ENCODE peak calls at places on chromosome 20, in four cellular contexts. Z, U, P and T are unnamed samples.

GRCh38 chr20:23492292-23492691 is 1.4 kb downstream of the CST8 start:
- ATAC-seq in P (no peak), Z (peak), U (peak), T (no peak)

GRCh38 chr20:18197382-18198070 is 59.9 kb downstream of the KAT14 start:
- ATAC-seq in P (no peak), U (no peak), Z (no peak), T (no peak)

GRCh38 chr20:60038400-60038799 is 80.2 kb downstream of the CDH26 start:
- ATAC-seq in Z (no peak), U (peak), P (no peak), T (no peak)

GRCh38 chr20:59622496-59622895 is 18.2 kb downstream of the PHACTR3 start:
- ATAC-seq in Z (no peak), P (no peak), U (no peak), T (no peak)

GRCh38 chr20:24808616-24809015 is 140.5 kb upstream of the CST7 start:
- ATAC-seq in Z (no peak), U (no peak), P (no peak), T (no peak)

GRCh38 chr20:51480507-51481270 is 61.8 kb downstream of the NFATC2 start:
- ATAC-seq in Z (no peak), U (no peak), P (no peak), T (no peak)

GRCh38 chr20:19683168-19683567 is 74.9 kb upstream of the RIN2 start:
- ATAC-seq in P (no peak), Z (no peak), U (no peak), T (no peak)

GRCh38 chr20:50438986-50439407 is 71.2 kb upstream of the PTPN1 start:
- ATAC-seq in U (peak), P (no peak), Z (no peak), T (no peak)

GRCh38 chr20:24050119-24050518 is 61.5 kb upstream of the GGTLC1 start:
- ATAC-seq in Z (no peak), P (no peak), U (no peak), T (no peak)

GRCh38 chr20:59020938-59021551 is 1.8 kb downstream of the TUBB1 start:
- ATAC-seq in U (no peak), P (peak), Z (no peak), T (no peak)

GRCh38 chr20:9146649-9147048 is 77.8 kb downstream of the PLCB4 start:
- ATAC-seq in U (no peak), Z (no peak), P (no peak), T (no peak)

GRCh38 chr20:55116598-55116997 is 641.2 kb downstream of the DOK5 start:
- ATAC-seq in Z (no peak), U (no peak), P (no peak), T (no peak)

GRCh38 chr20:48107560-48107959 is 322.3 kb upstream of the SULF2 start:
- ATAC-seq in Z (no peak), U (no peak), P (no peak), T (no peak)

GRCh38 chr20:24357169-24357568 is 112.3 kb upstream of the SYNDIG1 start:
- ATAC-seq in Z (no peak), U (no peak), P (no peak), T (no peak)

GRCh38 chr20:46959081-46959692 is 64.5 kb downstream of the EYA2 start:
- ATAC-seq in Z (no peak), P (no peak), U (peak), T (no peak)

GRCh38 chr20:856361-856775 is 22.9 kb downstream of the FAM110A start:
- ATAC-seq in U (peak), P (no peak), Z (no peak), T (no peak)

GRCh38 chr20:39861381-39861780 is 827.7 kb downstream of the MAFB start:
- ATAC-seq in P (no peak), U (no peak), Z (no peak), T (no peak)

GRCh38 chr20:49297605-49298530 is 20.0 kb upstream of the ZNFX1 start:
- ATAC-seq in P (peak), Z (peak), U (no peak), T (no peak)

GRCh38 chr20:7859371-7859802 is 80.9 kb downstream of the HAO1 start:
- ATAC-seq in U (peak), Z (no peak), P (no peak), T (no peak)

GRCh38 chr20:10578607-10579006 is 95.2 kb downstream of the JAG1 start:
- ATAC-seq in Z (no peak), P (no peak), U (no peak), T (no peak)

GRCh38 chr20:43119720-43120119 is 70.0 kb downstream of the PTPRT start:
- ATAC-seq in P (no peak), U (no peak), Z (no peak), T (no peak)

GRCh38 chr20:49179368-49180277 is 8.5 kb downstream of the STAU1 start:
- ATAC-seq in U (peak), P (no peak), Z (no peak), T (no peak)

GRCh38 chr20:48332555-48332954 is 495.2 kb downstream of the PREX1 start:
- ATAC-seq in Z (no peak), U (no peak), P (no peak), T (no peak)

GRCh38 chr20:480044-480443 is 17.7 kb upstream of the TBC1D20 start:
- ATAC-seq in U (no peak), P (no peak), Z (no peak), T (no peak)

GRCh38 chr20:24987244-24987643 is 5.3 kb downstream of the APMAP start:
- ATAC-seq in P (no peak), Z (no peak), U (peak), T (no peak)

GRCh38 chr20:58450259-58450658 is 61.2 kb downstream of the VAPB start:
- ATAC-seq in P (no peak), U (no peak), Z (no peak), T (no peak)

GRCh38 chr20:21322083-21322710 is 19.1 kb downstream of the XRN2 start:
- ATAC-seq in Z (no peak), U (no peak), P (no peak), T (no peak)

DNA sequence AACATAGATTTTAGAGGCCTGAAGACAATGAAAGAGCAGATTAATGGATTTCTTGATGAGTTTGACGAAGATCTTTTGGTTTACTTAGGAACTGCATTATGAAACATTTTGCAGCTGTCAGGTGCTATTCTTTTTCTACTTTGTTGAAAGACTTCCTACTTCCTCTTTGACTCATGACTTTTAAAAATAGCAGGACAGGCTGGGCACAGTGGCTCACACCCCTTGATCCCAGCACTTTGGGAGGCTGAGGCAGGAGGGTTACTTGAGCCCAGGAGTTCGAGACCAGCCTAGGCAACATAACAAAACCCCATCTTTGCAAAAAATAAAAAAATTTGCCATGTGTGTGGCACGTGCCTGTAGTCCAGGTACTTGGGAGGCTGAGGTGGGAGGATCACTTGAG is 52.0 kb downstream of the ITCH start:
- ATAC-seq in Z (no peak), U (no peak), P (no peak), T (no peak)
- TF ChIP-seq EP300 in Z (no peak), U (no peak), P (no peak), T (no peak)

GRCh38 chr20:62065669-62066338 is at the start of gene TAF4:
- ATAC-seq in U (no peak), P (peak), Z (peak), T (peak)
- TF ChIP-seq POLR2A in U (peak), P (peak), Z (peak), T (peak)

GRCh38 chr20:6733965-6734364 is 33.5 kb upstream of the BMP2 start:
- ATAC-seq in Z (no peak), U (no peak), P (no peak), T (no peak)

GRCh38 chr20:6730929-6731328 is 36.6 kb upstream of the BMP2 start:
- ATAC-seq in P (no peak), U (no peak), Z (no peak), T (no peak)

GRCh38 chr20:6735913-6736845 is 31.3 kb upstream of the BMP2 start:
- ATAC-seq in U (no peak), P (no peak), Z (peak), T (no peak)

GRCh38 chr20:6731951-6732580 is 35.4 kb upstream of the BMP2 start:
- ATAC-seq in P (no peak), U (no peak), Z (peak), T (peak)
- TF ChIP-seq EP300 in P (no peak), U (no peak), Z (no peak), T (no peak)

DNA sequence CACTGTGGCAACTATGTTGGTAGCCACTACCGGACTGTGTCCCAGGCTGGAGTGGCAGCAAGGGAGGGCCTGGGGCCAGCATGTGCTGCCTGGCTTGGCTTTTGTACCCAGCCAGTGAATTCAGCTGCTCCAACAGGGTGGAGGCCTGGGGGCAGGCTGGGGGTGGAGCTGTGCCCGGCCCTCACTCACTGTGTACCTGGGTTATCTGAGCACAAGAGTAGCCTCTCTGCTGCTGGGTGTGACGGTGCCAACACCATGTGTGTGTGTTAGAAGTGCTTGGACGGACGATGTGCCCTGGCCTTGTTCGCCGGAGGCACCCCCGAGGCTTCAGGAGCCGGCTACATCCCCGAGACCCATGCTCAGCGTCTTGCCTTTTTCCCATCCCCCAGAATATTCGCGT is 49.2 kb downstream of the EFCAB8 start:
- ATAC-seq in P (no peak), Z (no peak), U (peak), T (no peak)
- TF ChIP-seq POLR2A in P (no peak), Z (no peak), U (no peak), T (no peak)

GRCh38 chr20:44495257-44495656 is 19.6 kb downstream of the TTPAL start:
- ATAC-seq in U (peak), P (no peak), Z (peak), T (peak)
- TF ChIP-seq EP300 in U (no peak), P (no peak), Z (no peak), T (no peak)

DNA sequence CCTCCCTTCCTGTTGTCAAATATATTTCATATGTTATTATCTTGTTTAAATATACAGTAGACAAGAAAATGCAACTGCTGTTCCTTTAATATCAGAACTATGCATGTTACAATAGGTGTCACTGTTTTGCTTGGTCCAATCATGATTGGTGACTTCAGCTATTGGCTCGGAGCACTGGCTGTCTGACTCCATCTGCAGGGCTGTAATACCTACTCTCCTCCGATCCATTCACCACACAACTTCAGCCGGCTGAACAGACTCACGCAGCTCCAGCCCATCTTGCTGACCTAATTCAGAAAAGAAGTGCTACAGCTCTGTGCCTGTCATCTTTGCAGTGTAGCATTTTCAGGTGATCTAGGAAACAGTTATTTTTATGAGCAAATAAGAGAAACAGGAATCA is at the start of gene BTBD3:
- ATAC-seq in Z (peak), U (no peak), P (no peak), T (peak)
- TF ChIP-seq POLR2A in Z (peak), U (no peak), P (no peak), T (peak)

GRCh38 chr20:4008026-4008413 is 7.3 kb downstream of the RNF24 start:
- ATAC-seq in U (no peak), Z (no peak), P (no peak), T (no peak)
- TF ChIP-seq EP300 in U (no peak), Z (no peak), P (no peak), T (no peak)

DNA sequence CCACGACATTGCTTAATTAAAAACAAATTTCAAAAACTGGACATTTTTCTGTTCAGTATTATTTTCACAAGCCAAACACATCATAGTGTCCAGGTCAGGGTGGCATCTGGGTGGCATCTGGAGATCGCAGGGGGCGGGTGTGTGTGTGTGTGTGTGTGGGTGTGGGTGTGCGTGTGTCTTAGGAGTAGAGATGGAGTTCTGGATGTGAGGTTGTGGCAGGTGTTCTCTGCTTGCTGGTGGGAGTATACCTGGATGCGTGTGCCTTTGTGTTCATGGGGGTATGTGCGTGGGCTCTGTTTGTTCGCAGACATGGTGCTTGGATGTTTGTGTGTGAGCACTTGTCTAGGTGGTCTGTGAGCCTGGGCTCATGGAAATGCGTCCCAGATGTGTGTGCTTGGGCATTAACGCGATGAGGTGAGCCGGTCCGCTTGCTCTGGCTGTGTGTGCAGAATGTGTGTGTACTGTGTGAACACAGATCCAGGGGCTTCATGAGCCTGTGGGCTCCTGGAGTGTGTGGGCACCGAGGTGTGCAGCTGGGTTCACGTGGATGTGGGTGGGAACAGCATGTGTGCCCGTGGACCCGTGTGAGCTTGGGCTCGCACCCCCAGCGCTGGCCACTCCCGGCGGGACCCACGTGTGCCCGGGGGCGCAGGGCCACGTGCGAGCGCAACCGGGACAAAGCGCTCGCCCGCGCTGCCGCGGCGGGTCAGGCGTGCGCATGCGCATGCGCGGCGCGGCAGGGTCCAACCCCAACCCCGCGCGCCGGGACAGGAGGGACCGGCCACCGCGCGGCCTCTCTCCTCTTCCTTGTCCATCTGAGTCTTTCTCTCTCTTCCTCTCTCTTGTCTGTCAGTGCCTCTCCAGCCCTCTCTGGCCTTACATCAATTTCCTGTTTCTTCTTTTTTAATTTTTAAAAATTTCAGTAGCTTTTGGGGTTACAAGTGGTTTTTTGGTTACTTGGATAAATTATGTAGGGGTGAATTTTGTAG is 60.4 kb downstream of the SRC start:
- ATAC-seq in P (peak), Z (no peak), U (peak), T (peak)
- TF ChIP-seq POLR2A in P (peak), Z (no peak), U (peak), T (no peak)

DNA sequence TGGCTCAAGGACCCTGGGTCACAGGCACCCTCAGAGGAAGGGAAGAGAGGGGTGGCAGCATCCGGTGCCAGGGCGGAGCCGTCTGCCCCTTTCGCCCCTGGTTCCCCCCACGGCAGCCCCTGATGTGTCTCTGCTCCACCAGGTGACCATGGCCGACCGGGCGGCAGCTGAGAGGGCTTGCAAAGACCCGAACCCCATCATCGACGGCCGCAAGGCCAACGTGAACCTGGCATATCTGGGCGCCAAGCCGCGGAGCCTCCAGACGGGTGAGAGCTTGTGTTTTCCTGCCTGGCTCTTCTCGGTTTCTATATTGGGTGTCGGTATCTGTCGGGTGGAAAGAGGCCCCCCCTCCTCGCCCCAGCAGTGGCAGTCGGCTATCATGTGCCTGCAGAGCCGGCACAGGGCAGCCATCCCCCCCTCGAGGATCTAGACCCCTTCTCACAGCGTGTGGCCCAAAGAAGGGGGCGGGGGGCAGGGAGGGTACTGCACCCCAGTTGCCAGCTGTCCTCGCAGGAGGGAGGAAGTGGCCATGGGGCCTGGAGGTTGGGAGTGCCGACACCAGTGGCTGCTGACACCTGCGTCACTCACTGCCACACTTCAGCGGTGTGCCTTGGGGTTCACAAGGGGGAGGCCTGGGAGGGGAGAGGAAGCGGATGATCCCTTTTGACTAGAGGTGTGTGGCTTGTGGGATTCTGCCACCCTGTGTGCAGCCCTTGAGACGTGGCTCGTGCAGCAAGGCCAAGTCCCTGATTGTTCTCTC is 1.5 kb downstream of the RBM38 start:
- ATAC-seq in P (no peak), Z (no peak), U (no peak), T (no peak)
- TF ChIP-seq EP300 in P (no peak), Z (no peak), U (no peak), T (no peak)

GRCh38 chr20:38133680-38134426 is 31.2 kb downstream of the TGM2 start:
- ATAC-seq in Z (no peak), P (no peak), U (peak), T (no peak)

GRCh38 chr20:38132156-38132909 is 32.7 kb downstream of the TGM2 start:
- ATAC-seq in Z (no peak), U (no peak), P (no peak), T (no peak)

GRCh38 chr20:38131588-38132121 is 33.4 kb downstream of the TGM2 start:
- ATAC-seq in U (no peak), Z (no peak), P (no peak), T (no peak)

GRCh38 chr20:38134427-38135281 is 30.4 kb downstream of the TGM2 start:
- ATAC-seq in U (peak), Z (no peak), P (peak), T (peak)

GRCh38 chr20:38132910-38133501 is 32.1 kb downstream of the TGM2 start:
- ATAC-seq in Z (no peak), U (no peak), P (no peak), T (no peak)
- TF ChIP-seq POLR2A in Z (no peak), U (no peak), P (no peak), T (no peak)